ENCODE peak calls at places on chromosomes 12 and 14, in eight cellular contexts. One of them, this sample, is unnamed.
A peak's percentile ranks its signal among the peaks of the same experiment; 100 is the strongest.

GRCh38 chr14:105533811-105534498 is 7.6 kb downstream of the TMEM121 start:
- DNase-seq in hepatocyte: no peak
- DNase-seq in pulmonary artery endothelial cell: no peak
- DNase-seq in colonic mucosa: no peak
- DNase-seq in HFF-Myc: no peak
- DNase-seq in left lobe of liver: no peak
- DNase-seq in left lung: no peak
- DNase-seq in iris pigment epithelial cell: no peak
- DNase-seq in this sample: no peak

GRCh38 chr14:56210570-56210969 is 92.4 kb downstream of the PELI2 start:
- DNase-seq in colonic mucosa: no peak
- DNase-seq in left lobe of liver: no peak
- DNase-seq in iris pigment epithelial cell: no peak
- DNase-seq in hepatocyte: no peak
- DNase-seq in left lung: no peak
- DNase-seq in pulmonary artery endothelial cell: no peak
- DNase-seq in HFF-Myc: no peak
- DNase-seq in this sample: no peak

GRCh38 chr12:106141452-106141851 is 2.7 kb upstream of the NUAK1 start:
- DNase-seq in left lung: no peak
- DNase-seq in left lobe of liver: no peak
- DNase-seq in iris pigment epithelial cell: no peak
- DNase-seq in colonic mucosa: no peak
- DNase-seq in HFF-Myc: no peak
- DNase-seq in pulmonary artery endothelial cell: no peak
- DNase-seq in hepatocyte: no peak
- DNase-seq in this sample: no peak

GRCh38 chr12:89824822-89825221 is 116.2 kb upstream of the ATP2B1 start:
- DNase-seq in colonic mucosa: no peak
- DNase-seq in left lung: no peak
- DNase-seq in left lobe of liver: no peak
- DNase-seq in hepatocyte: no peak
- DNase-seq in pulmonary artery endothelial cell: no peak
- DNase-seq in HFF-Myc: no peak
- DNase-seq in iris pigment epithelial cell: no peak
- DNase-seq in this sample: no peak

GRCh38 chr12:31647106-31647505 is 12.4 kb upstream of the ETFBKMT start:
- DNase-seq in hepatocyte: no peak
- DNase-seq in colonic mucosa: no peak
- DNase-seq in iris pigment epithelial cell: no peak
- DNase-seq in left lung: no peak
- DNase-seq in pulmonary artery endothelial cell: no peak
- DNase-seq in HFF-Myc: no peak
- DNase-seq in left lobe of liver: no peak
- DNase-seq in this sample: no peak

GRCh38 chr14:103056322-103057027 is 874 bp downstream of the CDC42BPB start:
- DNase-seq in hepatocyte: peak; percentile 87
- DNase-seq in left lobe of liver: peak; percentile 76
- DNase-seq in colonic mucosa: peak; percentile 79
- DNase-seq in left lung: peak; percentile 83
- DNase-seq in iris pigment epithelial cell: peak; percentile 53
- DNase-seq in pulmonary artery endothelial cell: peak; percentile 69
- DNase-seq in HFF-Myc: peak; percentile 31
- DNase-seq in this sample: no peak

GRCh38 chr14:102164964-102165363 is 25.3 kb downstream of the WDR20 start:
- DNase-seq in colonic mucosa: no peak
- DNase-seq in iris pigment epithelial cell: no peak
- DNase-seq in hepatocyte: no peak
- DNase-seq in left lung: no peak
- DNase-seq in HFF-Myc: no peak
- DNase-seq in pulmonary artery endothelial cell: no peak
- DNase-seq in left lobe of liver: no peak
- DNase-seq in this sample: no peak

GRCh38 chr12:80445083-80445482 is 1.0 kb downstream of the PTPRQ start:
- DNase-seq in left lung: no peak
- DNase-seq in colonic mucosa: no peak
- DNase-seq in left lobe of liver: no peak
- DNase-seq in HFF-Myc: no peak
- DNase-seq in iris pigment epithelial cell: peak; percentile 72
- DNase-seq in pulmonary artery endothelial cell: no peak
- DNase-seq in hepatocyte: no peak
- DNase-seq in this sample: no peak

GRCh38 chr14:51453869-51454268 is 197.8 kb upstream of the FRMD6 start:
- DNase-seq in pulmonary artery endothelial cell: no peak
- DNase-seq in HFF-Myc: no peak
- DNase-seq in iris pigment epithelial cell: no peak
- DNase-seq in left lung: no peak
- DNase-seq in colonic mucosa: no peak
- DNase-seq in left lobe of liver: no peak
- DNase-seq in hepatocyte: no peak
- DNase-seq in this sample: no peak

GRCh38 chr12:122854554-122854953 is 19.3 kb downstream of the HIP1R start:
- DNase-seq in hepatocyte: no peak
- DNase-seq in pulmonary artery endothelial cell: no peak
- DNase-seq in HFF-Myc: no peak
- DNase-seq in left lobe of liver: no peak
- DNase-seq in left lung: no peak
- DNase-seq in iris pigment epithelial cell: no peak
- DNase-seq in colonic mucosa: no peak
- DNase-seq in this sample: no peak

GRCh38 chr12:100413006-100413405 is 56.1 kb downstream of the SLC17A8 start:
- DNase-seq in iris pigment epithelial cell: no peak
- DNase-seq in left lobe of liver: no peak
- DNase-seq in hepatocyte: peak; percentile 54
- DNase-seq in HFF-Myc: no peak
- DNase-seq in colonic mucosa: no peak
- DNase-seq in left lung: no peak
- DNase-seq in pulmonary artery endothelial cell: no peak
- DNase-seq in this sample: no peak

GRCh38 chr12:91952916-91953315 is 192.7 kb downstream of the BTG1 start:
- DNase-seq in colonic mucosa: peak; percentile 32
- DNase-seq in iris pigment epithelial cell: no peak
- DNase-seq in HFF-Myc: no peak
- DNase-seq in hepatocyte: peak; percentile 8
- DNase-seq in left lung: no peak
- DNase-seq in left lobe of liver: no peak
- DNase-seq in pulmonary artery endothelial cell: no peak
- DNase-seq in this sample: no peak

GRCh38 chr12:10341892-10342509 is 34.3 kb downstream of the KLRD1 start:
- DNase-seq in HFF-Myc: no peak
- DNase-seq in pulmonary artery endothelial cell: no peak
- DNase-seq in colonic mucosa: no peak
- DNase-seq in hepatocyte: no peak
- DNase-seq in left lung: no peak
- DNase-seq in left lobe of liver: no peak
- DNase-seq in iris pigment epithelial cell: peak; percentile 21
- DNase-seq in this sample: no peak

GRCh38 chr14:104692939-104693315 is 3.5 kb downstream of the INF2 start:
- DNase-seq in HFF-Myc: no peak
- DNase-seq in iris pigment epithelial cell: no peak
- DNase-seq in colonic mucosa: no peak
- DNase-seq in left lung: peak; percentile 55
- DNase-seq in pulmonary artery endothelial cell: no peak
- DNase-seq in hepatocyte: no peak
- DNase-seq in left lobe of liver: no peak
- DNase-seq in this sample: no peak

GRCh38 chr14:51093371-51094281 is 1.3 kb downstream of the TRIM9 start:
- DNase-seq in hepatocyte: peak; percentile 32
- DNase-seq in colonic mucosa: peak; percentile 40
- DNase-seq in HFF-Myc: no peak
- DNase-seq in pulmonary artery endothelial cell: no peak
- DNase-seq in iris pigment epithelial cell: peak; percentile 9
- DNase-seq in left lung: peak; percentile 76
- DNase-seq in left lobe of liver: no peak
- DNase-seq in this sample: peak; percentile 61

GRCh38 chr12:89863332-89863938 is 154.8 kb upstream of the ATP2B1 start:
- DNase-seq in hepatocyte: no peak
- DNase-seq in HFF-Myc: no peak
- DNase-seq in iris pigment epithelial cell: no peak
- DNase-seq in colonic mucosa: no peak
- DNase-seq in left lobe of liver: no peak
- DNase-seq in left lung: no peak
- DNase-seq in pulmonary artery endothelial cell: no peak
- DNase-seq in this sample: peak; percentile 90

GRCh38 chr12:109738878-109739665 is 25.4 kb downstream of the FAM222A start:
- DNase-seq in iris pigment epithelial cell: no peak
- DNase-seq in hepatocyte: no peak
- DNase-seq in left lung: peak; percentile 59
- DNase-seq in colonic mucosa: no peak
- DNase-seq in left lobe of liver: peak; percentile 45
- DNase-seq in pulmonary artery endothelial cell: no peak
- DNase-seq in HFF-Myc: no peak
- DNase-seq in this sample: no peak

GRCh38 chr12:114684098-114684869 is at the start of gene TBX3:
- DNase-seq in pulmonary artery endothelial cell: peak; percentile 66
- DNase-seq in hepatocyte: peak; percentile 99
- DNase-seq in iris pigment epithelial cell: peak; percentile 100
- DNase-seq in HFF-Myc: peak; percentile 100
- DNase-seq in left lung: peak; percentile 88
- DNase-seq in left lobe of liver: peak; percentile 96
- DNase-seq in colonic mucosa: peak; percentile 93
- DNase-seq in this sample: no peak

GRCh38 chr12:7933255-7933726 is 2.7 kb downstream of the SLC2A3 start:
- DNase-seq in HFF-Myc: peak; percentile 95
- DNase-seq in colonic mucosa: peak; percentile 59
- DNase-seq in left lobe of liver: peak; percentile 61
- DNase-seq in pulmonary artery endothelial cell: peak; percentile 84
- DNase-seq in hepatocyte: peak; percentile 89
- DNase-seq in left lung: no peak
- DNase-seq in iris pigment epithelial cell: peak; percentile 96
- DNase-seq in this sample: peak; percentile 88

GRCh38 chr12:58502236-58502635 is 418.1 kb downstream of the LRIG3 start:
- DNase-seq in colonic mucosa: no peak
- DNase-seq in pulmonary artery endothelial cell: no peak
- DNase-seq in iris pigment epithelial cell: no peak
- DNase-seq in left lung: no peak
- DNase-seq in HFF-Myc: no peak
- DNase-seq in left lobe of liver: no peak
- DNase-seq in hepatocyte: peak; percentile 44
- DNase-seq in this sample: no peak

GRCh38 chr12:38823743-38824142 is 81.6 kb downstream of the CPNE8 start:
- DNase-seq in left lobe of liver: no peak
- DNase-seq in colonic mucosa: no peak
- DNase-seq in iris pigment epithelial cell: no peak
- DNase-seq in pulmonary artery endothelial cell: no peak
- DNase-seq in HFF-Myc: peak; percentile 2
- DNase-seq in hepatocyte: no peak
- DNase-seq in left lung: no peak
- DNase-seq in this sample: no peak

GRCh38 chr14:71086571-71086970 is 179.3 kb downstream of the PCNX1 start:
- DNase-seq in left lobe of liver: no peak
- DNase-seq in colonic mucosa: no peak
- DNase-seq in HFF-Myc: no peak
- DNase-seq in hepatocyte: no peak
- DNase-seq in left lung: no peak
- DNase-seq in pulmonary artery endothelial cell: no peak
- DNase-seq in iris pigment epithelial cell: peak; percentile 11
- DNase-seq in this sample: no peak

GRCh38 chr12:52581481-52581880 is 7.8 kb upstream of the KRT74 start:
- DNase-seq in left lobe of liver: no peak
- DNase-seq in iris pigment epithelial cell: peak; percentile 62
- DNase-seq in hepatocyte: peak; percentile 40
- DNase-seq in HFF-Myc: no peak
- DNase-seq in left lung: no peak
- DNase-seq in colonic mucosa: no peak
- DNase-seq in pulmonary artery endothelial cell: no peak
- DNase-seq in this sample: no peak

GRCh38 chr14:71532349-71532748 is 399.9 kb upstream of the RGS6 start:
- DNase-seq in hepatocyte: no peak
- DNase-seq in left lung: no peak
- DNase-seq in iris pigment epithelial cell: peak; percentile 85
- DNase-seq in HFF-Myc: no peak
- DNase-seq in left lobe of liver: no peak
- DNase-seq in colonic mucosa: no peak
- DNase-seq in pulmonary artery endothelial cell: no peak
- DNase-seq in this sample: no peak

GRCh38 chr12:64187370-64187769 is 34.7 kb downstream of the KICS2 start:
- DNase-seq in HFF-Myc: no peak
- DNase-seq in iris pigment epithelial cell: peak; percentile 87
- DNase-seq in pulmonary artery endothelial cell: no peak
- DNase-seq in colonic mucosa: no peak
- DNase-seq in left lobe of liver: no peak
- DNase-seq in hepatocyte: no peak
- DNase-seq in left lung: no peak
- DNase-seq in this sample: no peak

GRCh38 chr12:70196732-70197361 is 46.4 kb upstream of the CNOT2 start:
- DNase-seq in hepatocyte: no peak
- DNase-seq in HFF-Myc: no peak
- DNase-seq in left lung: no peak
- DNase-seq in pulmonary artery endothelial cell: no peak
- DNase-seq in left lobe of liver: no peak
- DNase-seq in iris pigment epithelial cell: no peak
- DNase-seq in colonic mucosa: no peak
- DNase-seq in this sample: no peak

GRCh38 chr12:30706476-30706875 is 10.8 kb upstream of the IPO8 start:
- DNase-seq in left lobe of liver: no peak
- DNase-seq in hepatocyte: no peak
- DNase-seq in left lung: no peak
- DNase-seq in iris pigment epithelial cell: no peak
- DNase-seq in HFF-Myc: no peak
- DNase-seq in pulmonary artery endothelial cell: no peak
- DNase-seq in colonic mucosa: no peak
- DNase-seq in this sample: no peak

GRCh38 chr12:115354007-115354452 is 670.1 kb upstream of the TBX3 start:
- DNase-seq in hepatocyte: peak; percentile 84
- DNase-seq in HFF-Myc: peak; percentile 88
- DNase-seq in colonic mucosa: peak; percentile 56
- DNase-seq in left lobe of liver: no peak
- DNase-seq in pulmonary artery endothelial cell: peak; percentile 51
- DNase-seq in iris pigment epithelial cell: peak; percentile 98
- DNase-seq in left lung: no peak
- DNase-seq in this sample: no peak

GRCh38 chr12:56517854-56518253 is 3.8 kb upstream of the RBMS2 start:
- DNase-seq in colonic mucosa: no peak
- DNase-seq in left lung: no peak
- DNase-seq in HFF-Myc: no peak
- DNase-seq in hepatocyte: no peak
- DNase-seq in iris pigment epithelial cell: no peak
- DNase-seq in left lobe of liver: no peak
- DNase-seq in pulmonary artery endothelial cell: no peak
- DNase-seq in this sample: no peak

GRCh38 chr12:54983536-54984102 is 943 bp downstream of the TESPA1 start:
- DNase-seq in iris pigment epithelial cell: no peak
- DNase-seq in pulmonary artery endothelial cell: no peak
- DNase-seq in hepatocyte: no peak
- DNase-seq in left lobe of liver: no peak
- DNase-seq in left lung: no peak
- DNase-seq in HFF-Myc: no peak
- DNase-seq in colonic mucosa: no peak
- DNase-seq in this sample: peak; percentile 8

GRCh38 chr12:52953181-52953841 is 4.4 kb downstream of the KRT18 start:
- DNase-seq in pulmonary artery endothelial cell: no peak
- DNase-seq in iris pigment epithelial cell: no peak
- DNase-seq in hepatocyte: no peak
- DNase-seq in left lung: no peak
- DNase-seq in left lobe of liver: no peak
- DNase-seq in HFF-Myc: no peak
- DNase-seq in colonic mucosa: no peak
- DNase-seq in this sample: no peak

GRCh38 chr14:30419037-30419436 is 139.9 kb upstream of the G2E3 start:
- DNase-seq in left lobe of liver: no peak
- DNase-seq in iris pigment epithelial cell: no peak
- DNase-seq in colonic mucosa: no peak
- DNase-seq in pulmonary artery endothelial cell: no peak
- DNase-seq in left lung: no peak
- DNase-seq in HFF-Myc: no peak
- DNase-seq in hepatocyte: no peak
- DNase-seq in this sample: no peak

GRCh38 chr12:60259241-60259640 is 663.4 kb downstream of the SLC16A7 start:
- DNase-seq in colonic mucosa: no peak
- DNase-seq in pulmonary artery endothelial cell: no peak
- DNase-seq in iris pigment epithelial cell: no peak
- DNase-seq in hepatocyte: no peak
- DNase-seq in HFF-Myc: no peak
- DNase-seq in left lobe of liver: no peak
- DNase-seq in left lung: no peak
- DNase-seq in this sample: no peak